ENCODE peak calls at places on chromosomes 12 and 14, in four cellular contexts. A is cardiac fibroblast, N is kidney, S is GM12865. K is an unnamed sample.

GRCh38 chr12:103138538-103138937 is 181.1 kb downstream of the ASCL1 start:
- DNase-seq in N (no peak), S (peak), A (no peak), K (no peak)

GRCh38 chr12:92324849-92325500 is 179.3 kb upstream of the BTG1 start:
- DNase-seq in S (no peak), N (no peak), A (no peak), K (no peak)

GRCh38 chr12:28938581-28939301 is 210.3 kb upstream of the FAR2 start:
- DNase-seq in A (no peak), N (no peak), S (no peak), K (no peak)

GRCh38 chr14:106488293-106488692 is 961.9 kb downstream of the TMEM121 start:
- DNase-seq in N (no peak), A (no peak), S (no peak), K (no peak)

GRCh38 chr12:14845350-14845750 is 2.0 kb upstream of the ART4 start:
- DNase-seq in N (no peak), S (peak), A (peak), K (no peak)

GRCh38 chr12:3727877-3728632 is 24.9 kb downstream of the CRACR2A start:
- DNase-seq in N (no peak), A (peak), S (peak), K (peak)

GRCh38 chr14:69648480-69649414 is 37.4 kb downstream of the SUSD6 start:
- DNase-seq in S (peak), A (peak), N (no peak), K (peak)

GRCh38 chr12:123966596-123966995 is 6.0 kb downstream of the CCDC92 start:
- DNase-seq in N (no peak), A (peak), S (no peak), K (no peak)

GRCh38 chr12:62190921-62191746 is 69.1 kb upstream of the USP15 start:
- DNase-seq in A (no peak), N (peak), S (no peak), K (no peak)

GRCh38 chr14:56390859-56391258 is 188.7 kb upstream of the TMEM260 start:
- DNase-seq in S (no peak), N (no peak), A (no peak), K (no peak)

GRCh38 chr14:73729556-73730265 is 15.5 kb upstream of the PNMA1 start:
- DNase-seq in S (no peak), A (no peak), N (peak), K (no peak)

GRCh38 chr14:57244103-57244502 is 24.6 kb downstream of the EXOC5 start:
- DNase-seq in A (peak), N (no peak), S (no peak), K (no peak)

GRCh38 chr12:31896514-31897039 is 62.6 kb upstream of the RESF1 start:
- DNase-seq in A (peak), N (no peak), S (peak), K (no peak)

GRCh38 chr12:104555650-104556049 is 98.9 kb downstream of the CHST11 start:
- DNase-seq in A (no peak), N (peak), S (no peak), K (no peak)

GRCh38 chr12:1835178-1836131 is 15.1 kb downstream of the LRTM2 start:
- DNase-seq in S (no peak), N (peak), A (no peak), K (no peak)

GRCh38 chr12:122517877-122518276 is 8.9 kb downstream of the RSRC2 start:
- DNase-seq in N (no peak), S (no peak), A (peak), K (peak)

GRCh38 chr14:77143071-77143470 is 1.5 kb upstream of the ZDHHC22 start:
- DNase-seq in A (no peak), N (no peak), S (no peak), K (no peak)

GRCh38 chr12:114858388-114859146 is 174.6 kb upstream of the TBX3 start:
- DNase-seq in A (no peak), S (no peak), N (no peak), K (no peak)

GRCh38 chr12:2959508-2960431 is 573 bp downstream of the TEAD4 start:
- DNase-seq in A (peak), N (peak), S (peak), K (no peak)

GRCh38 chr12:6925543-6926279 is 2.0 kb upstream of the ATN1 start:
- DNase-seq in S (no peak), N (peak), A (peak), K (peak)

GRCh38 chr14:54664961-54665360 is 98.0 kb downstream of the SAMD4A start:
- DNase-seq in A (no peak), S (no peak), N (no peak), K (no peak)

GRCh38 chr12:100573168-100573498 is 351 bp upstream of the GAS2L3 start:
- DNase-seq in A (no peak), S (no peak), N (no peak), K (no peak)

GRCh38 chr12:13950502-13950901 is 30.9 kb downstream of the GRIN2B start:
- DNase-seq in N (no peak), A (no peak), S (no peak), K (no peak)

GRCh38 chr14:45811155-45811554 is 558.2 kb upstream of the MIS18BP1 start:
- DNase-seq in S (peak), N (no peak), A (no peak), K (no peak)

GRCh38 chr14:52589646-52590045 is 37.0 kb downstream of the GPR137C start:
- DNase-seq in A (no peak), N (no peak), S (no peak), K (no peak)

GRCh38 chr12:103930787-103931536 is 752 bp downstream of the HSP90B1 start:
- DNase-seq in S (peak), N (peak), A (peak), K (no peak)

GRCh38 chr14:33452982-33453381 is 497.9 kb downstream of the EGLN3 start:
- DNase-seq in A (no peak), S (no peak), N (no peak), K (no peak)

GRCh38 chr12:13120431-13120830 is 17.0 kb upstream of the GSG1 start:
- DNase-seq in S (no peak), N (no peak), A (no peak), K (no peak)

GRCh38 chr14:57692671-57693070 is 173.2 kb downstream of the SLC35F4 start:
- DNase-seq in S (peak), A (peak), N (no peak), K (peak)

GRCh38 chr12:122563361-122563760 is 36.3 kb downstream of the KNTC1 start:
- DNase-seq in N (no peak), A (no peak), S (no peak), K (no peak)

GRCh38 chr14:98494582-98494981 is 777.4 kb downstream of the BCL11B start:
- DNase-seq in S (peak), N (no peak), A (no peak), K (no peak)

GRCh38 chr14:34059925-34060746 is 109.3 kb upstream of the EGLN3 start:
- DNase-seq in A (peak), S (peak), N (peak), K (no peak)

GRCh38 chr12:103401421-103401820 is 94.3 kb downstream of the C12orf42 start:
- DNase-seq in N (no peak), S (no peak), A (no peak), K (no peak)

GRCh38 chr12:111429760-111430417 is 24.2 kb downstream of the SH2B3 start:
- DNase-seq in N (peak), S (peak), A (no peak), K (no peak)

GRCh38 chr14:101891471-101891870 is 72.9 kb upstream of the DYNC1H1 start:
- DNase-seq in S (no peak), A (no peak), N (no peak), K (no peak)

GRCh38 chr12:65962921-65963883 is 138.9 kb downstream of the HMGA2 start:
- DNase-seq in A (peak), N (no peak), S (peak), K (no peak)

GRCh38 chr14:91985008-91985407 is 37.5 kb upstream of the FBLN5 start:
- DNase-seq in A (peak), N (no peak), S (no peak), K (no peak)

DNA sequence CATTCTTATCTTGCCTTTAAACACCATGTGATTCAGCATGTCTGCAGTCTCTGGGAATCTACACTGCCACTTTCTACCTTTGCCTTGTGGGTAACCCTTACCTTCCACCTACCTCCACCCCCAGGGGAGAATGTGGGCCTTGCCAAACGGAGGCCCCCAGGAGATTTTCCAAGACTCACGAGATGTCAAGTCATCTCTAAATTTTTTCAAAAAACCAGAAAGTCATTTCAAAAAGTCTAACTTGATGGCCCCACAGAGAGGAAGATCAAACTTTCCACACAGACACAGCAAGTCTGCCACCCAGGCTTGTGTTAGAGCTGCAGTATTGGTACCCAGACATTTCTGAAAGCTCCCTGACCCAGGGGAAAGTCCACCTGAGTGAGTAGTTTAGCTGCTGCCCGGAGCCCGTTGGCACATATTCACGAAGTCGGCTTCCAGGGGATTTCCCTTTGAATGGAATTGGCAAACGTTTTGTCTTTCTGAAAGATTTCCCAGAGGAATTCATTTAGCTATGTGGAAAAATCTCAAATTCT is 4.6 kb upstream of the PSMA6 start:
- DNase-seq in S (peak), N (no peak), A (peak), K (peak)
- H3K4me3 ChIP-seq in S (no peak), N (no peak), A (no peak), K (no peak)

GRCh38 chr12:113135178-113136127 is at the start of gene RASAL1:
- DNase-seq in A (no peak), N (peak), S (peak), K (no peak)
- H3K4me3 ChIP-seq in A (no peak), N (peak), S (no peak), K (no peak)

GRCh38 chr12:116125084-116125483 is 152.4 kb downstream of the MED13L start:
- DNase-seq in S (no peak), N (no peak), A (no peak), K (no peak)

GRCh38 chr12:116125981-116126566 is 151.4 kb downstream of the MED13L start:
- DNase-seq in S (no peak), N (no peak), A (peak), K (no peak)

GRCh38 chr12:116123511-116124258 is 153.8 kb downstream of the MED13L start:
- DNase-seq in S (peak), A (peak), N (no peak), K (peak)

GRCh38 chr12:116122639-116123038 is 154.9 kb downstream of the MED13L start:
- DNase-seq in S (no peak), A (no peak), N (no peak), K (no peak)

GRCh38 chr12:116121453-116121871 is 156.0 kb downstream of the MED13L start:
- DNase-seq in A (peak), N (no peak), S (no peak), K (no peak)
- H3K4me3 ChIP-seq in A (peak), N (peak), S (no peak), K (no peak)

GRCh38 chr12:84911331-84912190 is 1.0 kb downstream of the SLC6A15 start:
- DNase-seq in N (peak), S (no peak), A (peak), K (no peak)
- H3K4me3 ChIP-seq in N (peak), S (peak), A (peak), K (peak)

GRCh38 chr14:88851587-88851986 is 27.1 kb downstream of the TTC8 start:
- DNase-seq in S (no peak), A (no peak), N (no peak), K (no peak)

GRCh38 chr14:88848571-88848970 is 24.1 kb downstream of the TTC8 start:
- DNase-seq in S (no peak), A (peak), N (no peak), K (no peak)

GRCh38 chr14:88849717-88850116 is 25.3 kb downstream of the TTC8 start:
- DNase-seq in S (no peak), A (peak), N (no peak), K (no peak)

GRCh38 chr14:88853129-88853528 is 28.7 kb downstream of the TTC8 start:
- DNase-seq in A (no peak), S (no peak), N (no peak), K (no peak)

GRCh38 chr14:88852632-88853031 is 28.2 kb downstream of the TTC8 start:
- DNase-seq in N (no peak), A (no peak), S (no peak), K (no peak)
- H3K4me3 ChIP-seq in N (no peak), A (no peak), S (no peak), K (no peak)

GRCh38 chr12:50934371-50934851 is 17.9 kb upstream of the HIGD1C start:
- DNase-seq in A (peak), S (no peak), N (no peak), K (no peak)

GRCh38 chr12:50932787-50933280 is 19.5 kb upstream of the HIGD1C start:
- DNase-seq in N (no peak), S (no peak), A (peak), K (no peak)

GRCh38 chr12:50936821-50937220 is 15.5 kb upstream of the HIGD1C start:
- DNase-seq in N (no peak), S (no peak), A (no peak), K (no peak)

GRCh38 chr12:50933459-50934124 is 18.8 kb upstream of the HIGD1C start:
- DNase-seq in A (peak), S (no peak), N (no peak), K (no peak)

DNA sequence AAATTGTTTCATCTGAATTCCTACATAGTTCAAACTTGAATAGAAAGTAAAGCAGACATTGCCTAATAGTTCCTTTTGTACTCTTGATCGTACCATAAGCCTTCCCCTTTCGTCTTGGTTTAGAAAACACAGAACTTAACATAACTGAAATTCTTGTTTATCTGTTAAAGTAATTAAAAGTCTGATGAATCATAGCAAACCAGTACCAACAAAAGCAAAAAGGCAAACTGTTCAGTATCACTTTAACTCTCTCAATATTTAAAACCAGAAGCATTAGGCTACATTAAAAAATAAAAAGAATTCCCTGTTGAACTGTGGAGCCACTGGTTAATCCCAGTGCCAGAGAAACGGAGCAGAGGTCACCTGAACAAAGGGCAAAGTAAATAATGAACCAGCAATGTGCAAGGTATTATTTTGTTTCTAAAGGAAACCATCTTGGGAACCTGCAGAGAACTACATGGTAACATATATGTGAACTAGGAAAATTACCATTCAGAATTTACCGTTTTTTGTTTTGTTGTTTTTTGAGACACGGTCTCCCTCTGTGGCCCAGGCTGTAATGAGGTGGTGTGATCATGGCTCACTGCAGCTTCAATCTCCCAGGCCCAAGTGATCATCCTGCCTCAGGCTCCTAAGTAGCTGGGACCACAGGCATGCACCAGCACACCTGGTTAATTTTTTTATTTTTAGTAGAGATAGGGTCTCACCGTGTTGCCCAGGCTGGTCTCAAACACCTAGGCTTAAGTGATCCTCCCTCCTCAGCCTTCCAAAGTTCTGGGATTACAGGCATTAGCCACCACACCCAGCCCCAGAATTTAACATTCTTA is 17.1 kb upstream of the HIGD1C start:
- DNase-seq in S (no peak), A (peak), N (no peak), K (no peak)
- H3K4me3 ChIP-seq in S (no peak), A (no peak), N (no peak), K (no peak)

K was measured in skeletal muscle cell.